ENCODE peak calls at places on chromosomes 5 and 9, in four cellular contexts. X is EL, R is left ventricle myocardium superior, N is astrocyte of the cerebellum. I is an unnamed sample.

GRCh38 chr9:136016882-136017812 is 56.0 kb upstream of the UBAC1 start:
- DNase-seq in X (no peak), N (no peak), R (peak; percentile 24), I (no peak)

GRCh38 chr5:102753889-102754498 is 1.1 kb upstream of the PAM start:
- DNase-seq in N (no peak), R (peak; percentile 26), X (no peak), I (no peak)

GRCh38 chr5:112860929-112861637 is at the start of gene SRP19:
- DNase-seq in R (peak; percentile 95), N (peak; percentile 96), X (peak; percentile 98), I (peak; percentile 93)

GRCh38 chr9:135215571-135216161 is 128.2 kb downstream of the OLFM1 start:
- DNase-seq in R (peak; percentile 68), X (no peak), N (peak; percentile 3), I (no peak)

GRCh38 chr5:178993955-178994579 is 1.1 kb downstream of the GRM6 start:
- DNase-seq in N (no peak), R (no peak), X (no peak), I (no peak)

GRCh38 chr5:14097998-14098471 is 45.1 kb upstream of the TRIO start:
- DNase-seq in X (peak; percentile 90), R (no peak), N (no peak), I (no peak)

GRCh38 chr9:2570615-2571479 is 50.7 kb upstream of the VLDLR start:
- DNase-seq in N (peak; percentile 48), X (peak; percentile 82), R (peak; percentile 95), I (peak; percentile 16)

GRCh38 chr9:88388886-88389617 is 808 bp downstream of the SPIN1 start:
- DNase-seq in R (peak; percentile 74), N (no peak), X (peak; percentile 86), I (no peak)

GRCh38 chr5:132444061-132444460 is 46.5 kb downstream of the IRF1 start:
- DNase-seq in X (no peak), R (no peak), N (no peak), I (no peak)

GRCh38 chr5:157026789-157027424 is 32.0 kb downstream of the HAVCR1 start:
- DNase-seq in N (no peak), R (no peak), X (no peak), I (no peak)

GRCh38 chr9:77793909-77794308 is 145.8 kb upstream of the GNA14 start:
- DNase-seq in N (no peak), X (peak; percentile 33), R (no peak), I (peak; percentile 87)

GRCh38 chr9:88421348-88421747 is 33.1 kb downstream of the SPIN1 start:
- DNase-seq in X (no peak), R (no peak), N (no peak), I (no peak)

GRCh38 chr5:178688551-178688950 is 41.9 kb downstream of the ZNF354A start:
- DNase-seq in X (no peak), N (no peak), R (no peak), I (no peak)

GRCh38 chr5:138632900-138633489 is 57.8 kb upstream of the HSPA9 start:
- DNase-seq in R (peak; percentile 65), N (peak; percentile 55), X (peak; percentile 81), I (peak; percentile 83)

GRCh38 chr5:172782169-172783039 is 11.4 kb upstream of the DUSP1 start:
- DNase-seq in N (no peak), R (no peak), X (peak; percentile 68), I (no peak)

GRCh38 chr5:5644249-5644648 is 221.8 kb downstream of the ICE1 start:
- DNase-seq in N (no peak), X (no peak), R (no peak), I (no peak)

GRCh38 chr9:119453980-119454379 is 84.7 kb upstream of the BRINP1 start:
- DNase-seq in X (no peak), R (no peak), N (no peak), I (no peak)

GRCh38 chr5:52668544-52669185 is 119.1 kb upstream of the ITGA1 start:
- DNase-seq in N (no peak), R (no peak), X (no peak), I (peak; percentile 55)

GRCh38 chr9:133656211-133657119 is 20.3 kb downstream of the DBH start:
- DNase-seq in R (no peak), N (no peak), X (no peak), I (no peak)

GRCh38 chr9:12923472-12924009 is 148.7 kb downstream of the LURAP1L start:
- DNase-seq in X (peak; percentile 87), R (no peak), N (peak; percentile 60), I (no peak)

GRCh38 chr5:38184627-38185026 is 73.7 kb upstream of the EGFLAM start:
- DNase-seq in X (no peak), R (no peak), N (no peak), I (no peak)

GRCh38 chr9:78598120-78598519 is 301.2 kb downstream of the PSAT1 start:
- DNase-seq in X (no peak), N (no peak), R (no peak), I (no peak)

GRCh38 chr9:138071292-138071691 is 193.7 kb downstream of the CACNA1B start:
- DNase-seq in N (no peak), X (no peak), R (no peak), I (no peak)

GRCh38 chr9:111621895-111622480 is 9.1 kb upstream of the DNAJC25 start:
- DNase-seq in R (no peak), X (peak; percentile 41), N (no peak), I (peak; percentile 45)

GRCh38 chr9:133976888-133977287 is 15.2 kb downstream of the VAV2 start:
- DNase-seq in X (no peak), N (no peak), R (peak; percentile 10), I (no peak)

GRCh38 chr9:17623965-17624364 is 45.1 kb downstream of the SH3GL2 start:
- DNase-seq in R (no peak), N (no peak), X (no peak), I (no peak)

GRCh38 chr5:179908528-179908927 is 831 bp upstream of the TBC1D9B start:
- DNase-seq in R (no peak), N (no peak), X (no peak), I (no peak)

I was measured in globus pallidus.